ENCODE peak calls at places on chromosomes 3 and 15, in seven cellular contexts. F is glutamatergic neuron; G is GM20000; I is sigmoid colon; X is kidney; E is Calu3; P is CD4-positive, alpha-beta T cell. Y is an unnamed sample.

GRCh38 chr3:11522398-11522715 is 121.4 kb downstream of the VGLL4 start:
- DNase-seq in F (no peak), G (no peak), I (peak; percentile 33), X (no peak), E (no peak), P (no peak), Y (no peak)

GRCh38 chr3:124559650-124560405 is 170.4 kb upstream of the UMPS start:
- DNase-seq in F (peak; percentile 81), G (peak; percentile 77), I (peak; percentile 75), X (no peak), E (peak; percentile 74), P (peak; percentile 28), Y (peak; percentile 77)

GRCh38 chr15:83404143-83404542 is 43.0 kb upstream of the SH3GL3 start:
- DNase-seq in F (no peak), G (no peak), I (no peak), X (no peak), E (no peak), P (no peak), Y (no peak)

GRCh38 chr3:123884258-123884831 is at the start of gene MYLK:
- DNase-seq in F (peak; percentile 95), G (peak; percentile 87), I (peak; percentile 88), X (peak; percentile 95), E (peak; percentile 80), P (no peak), Y (peak; percentile 77)

GRCh38 chr3:119288669-119289068 is 5.5 kb upstream of the ARHGAP31 start:
- DNase-seq in F (no peak), G (no peak), I (no peak), X (no peak), E (no peak), P (no peak), Y (no peak)

GRCh38 chr3:14514323-14514720 is 25.8 kb downstream of the GRIP2 start:
- DNase-seq in F (peak; percentile 8), G (no peak), I (peak; percentile 59), X (no peak), E (peak; percentile 49), P (no peak), Y (no peak)

GRCh38 chr3:155356594-155357370 is 63.3 kb upstream of the STRIT1 start:
- DNase-seq in F (no peak), G (no peak), I (no peak), X (no peak), E (peak; percentile 18), P (no peak), Y (no peak)

GRCh38 chr3:69086133-69086722 is 1.5 kb downstream of the ARL6IP5 start:
- DNase-seq in F (peak; percentile 18), G (no peak), I (peak; percentile 97), X (peak; percentile 93), E (peak; percentile 87), P (peak; percentile 59), Y (no peak)

GRCh38 chr15:99963096-99963825 is 230.0 kb upstream of the LYSMD4 start:
- DNase-seq in F (no peak), G (no peak), I (peak; percentile 40), X (no peak), E (no peak), P (no peak), Y (no peak)

GRCh38 chr3:63975705-63976104 is 47.6 kb downstream of the PSMD6 start:
- DNase-seq in F (no peak), G (no peak), I (peak; percentile 81), X (no peak), E (no peak), P (no peak), Y (no peak)

GRCh38 chr3:52682016-52682415 is 3.7 kb downstream of the PBRM1 start:
- DNase-seq in F (no peak), G (peak; percentile 24), I (no peak), X (no peak), E (peak; percentile 34), P (no peak), Y (no peak)

GRCh38 chr3:55458398-55458797 is 28.7 kb downstream of the WNT5A start:
- DNase-seq in F (no peak), G (no peak), I (no peak), X (no peak), E (no peak), P (no peak), Y (no peak)

GRCh38 chr15:55846108-55846707 is 103.3 kb upstream of the PRTG start:
- DNase-seq in F (no peak), G (peak; percentile 57), I (no peak), X (no peak), E (peak; percentile 77), P (no peak), Y (peak; percentile 68)

GRCh38 chr15:52803543-52804306 is 13.6 kb upstream of the ONECUT1 start:
- DNase-seq in F (no peak), G (no peak), I (no peak), X (no peak), E (no peak), P (no peak), Y (no peak)

GRCh38 chr3:55558316-55558715 is 71.2 kb upstream of the WNT5A start:
- DNase-seq in F (no peak), G (no peak), I (no peak), X (no peak), E (no peak), P (no peak), Y (no peak)

DNA sequence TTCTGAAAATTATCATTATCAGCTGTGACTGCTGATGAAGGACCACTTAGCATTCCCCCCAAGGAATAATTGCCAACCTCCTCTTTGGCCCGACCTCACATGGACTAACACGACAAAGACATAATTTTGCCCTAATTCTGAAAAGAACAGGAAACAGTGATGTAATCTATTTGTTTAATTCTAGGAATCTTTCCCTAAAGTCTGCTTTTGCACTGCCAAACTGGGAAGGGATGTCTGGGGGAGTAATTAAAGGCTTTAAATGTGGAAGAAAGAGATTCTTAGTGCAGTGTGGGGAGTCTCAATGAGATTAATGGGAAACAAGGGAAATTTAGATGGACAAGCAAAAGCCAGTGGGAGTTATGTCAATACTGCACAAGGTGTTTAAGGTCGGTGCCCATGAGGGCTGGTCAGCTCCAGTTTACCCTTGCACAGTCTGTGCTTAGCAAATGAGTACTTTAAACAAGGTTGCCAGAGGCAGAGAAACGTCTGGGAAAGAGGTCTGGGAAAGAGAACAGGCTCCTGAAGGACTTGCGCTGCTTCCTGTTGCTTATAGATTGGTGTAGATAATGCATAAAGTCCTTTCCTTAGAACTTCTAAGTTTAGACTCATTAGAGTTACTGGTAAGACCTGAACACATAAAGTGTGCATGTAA is 162.8 kb upstream of the P2RY1 start:
- DNase-seq in F (no peak), G (no peak), I (no peak), X (no peak), E (no peak), P (no peak), Y (no peak)
- TF ChIP-seq CTCF in F (no peak), G (no peak), I (no peak), X (no peak), E (no peak), P (no peak), Y (no peak)

DNA sequence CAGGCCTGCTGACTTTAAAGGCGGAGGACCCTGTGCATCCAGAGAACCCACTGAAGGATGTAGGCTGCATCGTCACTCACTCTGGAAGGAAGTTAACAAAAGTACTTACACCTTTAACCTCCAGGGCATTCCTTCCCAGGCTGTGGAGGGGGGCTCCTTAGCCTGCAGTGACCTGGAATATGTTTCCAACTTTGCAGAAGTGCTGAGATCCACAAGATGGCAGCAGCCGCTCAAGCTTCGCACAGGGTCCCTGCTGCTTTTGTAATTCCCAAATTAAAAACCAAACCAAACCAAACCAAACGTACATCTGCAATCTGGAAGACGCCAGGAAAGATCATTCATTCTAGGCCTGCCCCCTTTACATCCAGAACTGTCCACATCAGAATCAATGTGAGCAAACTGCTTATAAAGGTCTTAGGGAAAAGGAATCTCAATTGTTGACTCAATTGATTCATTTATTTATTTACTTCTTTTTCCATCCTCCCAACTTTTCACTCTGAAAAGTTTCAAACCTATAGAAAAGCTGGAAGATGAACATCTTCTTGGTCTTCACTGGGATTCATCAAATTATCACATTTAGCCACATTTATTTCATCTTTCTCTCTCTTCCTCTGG is 70.5 kb upstream of the KLHL25 start:
- DNase-seq in F (peak; percentile 69), G (peak; percentile 19), I (no peak), X (no peak), E (peak; percentile 39), P (no peak), Y (peak; percentile 35)
- TF ChIP-seq CTCF in F (peak; percentile 56), G (peak; percentile 59), I (no peak), X (peak; percentile 46), E (peak; percentile 58), P (peak; percentile 27), Y (peak; percentile 57)

GRCh38 chr3:9818666-9819335 is 8.7 kb downstream of the TTLL3 start:
- DNase-seq in F (no peak), G (no peak), I (no peak), X (no peak), E (no peak), P (no peak), Y (no peak)

GRCh38 chr3:9817437-9817836 is 7.4 kb downstream of the TTLL3 start:
- DNase-seq in F (no peak), G (no peak), I (no peak), X (no peak), E (no peak), P (no peak), Y (no peak)

GRCh38 chr3:9825461-9826040 is 15.5 kb downstream of the TTLL3 start:
- DNase-seq in F (no peak), G (no peak), I (no peak), X (no peak), E (no peak), P (no peak), Y (no peak)

GRCh38 chr3:9820543-9820942 is 10.5 kb downstream of the TTLL3 start:
- DNase-seq in F (no peak), G (no peak), I (no peak), X (no peak), E (no peak), P (no peak), Y (no peak)

DNA sequence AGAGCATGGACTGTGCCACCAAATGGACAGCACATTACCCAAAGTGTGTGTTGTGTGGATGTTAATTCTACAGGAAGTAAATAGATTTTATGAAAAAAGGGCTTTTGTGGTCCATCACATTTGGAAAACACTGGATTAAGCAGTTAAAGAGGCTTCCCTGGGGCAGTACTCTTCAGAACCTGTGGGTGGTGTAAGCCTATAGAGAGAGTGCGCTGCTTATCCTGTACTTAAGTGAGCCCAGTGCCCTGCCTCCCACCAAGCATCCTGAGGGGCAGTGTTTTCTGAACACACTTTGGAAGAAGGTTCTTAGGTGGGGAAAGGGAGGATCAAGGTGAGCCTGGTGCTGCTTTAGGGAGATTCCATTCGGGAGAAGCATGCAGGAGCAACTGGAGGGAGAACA is 10.9 kb downstream of the TTLL3 start:
- DNase-seq in F (no peak), G (no peak), I (no peak), X (no peak), E (no peak), P (no peak), Y (no peak)
- TF ChIP-seq CTCF in F (peak; percentile 51), G (no peak), I (no peak), X (no peak), E (no peak), P (no peak), Y (no peak)

DNA sequence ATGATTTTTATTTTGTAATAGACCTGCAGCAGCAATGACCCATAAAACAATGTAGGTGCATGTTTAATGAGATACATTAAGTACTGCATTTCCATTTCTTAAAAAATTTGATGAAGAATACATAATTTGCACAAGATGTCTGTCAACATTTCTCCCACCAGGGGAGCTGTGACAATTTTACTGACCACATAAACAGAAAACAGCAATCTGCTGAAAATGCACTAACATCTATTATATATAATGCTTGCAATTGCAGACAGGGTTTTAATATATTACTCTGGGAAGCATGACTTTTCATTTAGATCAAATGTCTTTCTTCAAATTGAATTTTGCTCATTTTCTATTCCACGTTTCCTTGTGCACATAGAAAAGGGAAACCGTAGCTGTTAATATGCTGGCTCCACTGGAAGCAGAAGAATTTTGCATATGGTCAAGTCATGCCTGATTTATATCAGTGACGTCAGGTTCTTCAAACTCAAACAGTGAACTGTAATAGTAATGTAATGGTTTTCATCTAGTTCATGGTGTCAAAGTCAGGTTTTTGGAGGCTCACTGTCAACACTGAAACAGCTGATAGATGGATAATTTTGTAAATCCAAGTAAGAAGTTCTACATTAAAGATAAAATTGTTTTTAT is 79.8 kb upstream of the IGF1R start:
- DNase-seq in F (no peak), G (no peak), I (no peak), X (no peak), E (no peak), P (no peak), Y (no peak)
- TF ChIP-seq CTCF in F (peak; percentile 69), G (no peak), I (no peak), X (no peak), E (peak; percentile 58), P (no peak), Y (no peak)

Y was measured in GM10248.